ENCODE peak calls at places on chromosome 16, in nine cellular contexts. S is NCI-H1105 treated with DMSO at 0.1 percent for 48 hours, F is HuH-7, I is RPMI7951, C is EL, G is endodermal cell, Z is A673, R is iPS DF 19.7, A is head of caudate nucleus. E is an unnamed sample.

GRCh38 chr16:69217433-69217832 is 30.5 kb downstream of the SNTB2 start:
- DNase-seq in S (no peak), F (no peak), I (peak), C (peak), G (no peak), Z (no peak), R (no peak), A (no peak), E (no peak)

GRCh38 chr16:61432421-61432820 is 603.8 kb downstream of the CDH8 start:
- DNase-seq in S (no peak), F (no peak), I (no peak), C (no peak), G (no peak), Z (peak), R (no peak), A (no peak), E (no peak)

GRCh38 chr16:78324649-78325274 is 225.3 kb downstream of the WWOX start:
- DNase-seq in S (no peak), F (no peak), I (no peak), C (no peak), G (peak), Z (no peak), R (no peak), A (no peak), E (no peak)

GRCh38 chr16:31354394-31355291 is at the start of gene ITGAX:
- DNase-seq in S (no peak), F (no peak), I (peak), C (peak), G (peak), Z (no peak), R (no peak), A (peak), E (no peak)

GRCh38 chr16:85306071-85306792 is 194.0 kb upstream of the CIBAR2 start:
- DNase-seq in S (no peak), F (peak), I (no peak), C (peak), G (peak), Z (no peak), R (no peak), A (peak), E (peak)

GRCh38 chr16:79182618-79183017 is 417.9 kb downstream of the MAF start:
- DNase-seq in S (no peak), F (no peak), I (no peak), C (no peak), G (no peak), Z (no peak), R (no peak), A (no peak), E (no peak)

GRCh38 chr16:86533942-86534341 is 21.1 kb downstream of the MTHFSD start:
- DNase-seq in S (no peak), F (no peak), I (no peak), C (no peak), G (no peak), Z (no peak), R (no peak), A (no peak), E (no peak)

GRCh38 chr16:64738321-64738960 is 383.4 kb downstream of the CDH11 start:
- DNase-seq in S (no peak), F (no peak), I (peak), C (peak), G (no peak), Z (no peak), R (no peak), A (no peak), E (no peak)

GRCh38 chr16:89586853-89587252 is 11.3 kb downstream of the CPNE7 start:
- DNase-seq in S (no peak), F (no peak), I (no peak), C (no peak), G (no peak), Z (no peak), R (no peak), A (no peak), E (no peak)

GRCh38 chr16:3980311-3981111 is 100.0 kb upstream of the CREBBP start:
- DNase-seq in S (peak), F (no peak), I (peak), C (peak), G (no peak), Z (peak), R (no peak), A (no peak), E (no peak)

GRCh38 chr16:71670537-71670936 is 44.6 kb downstream of the MARVELD3 start:
- DNase-seq in S (no peak), F (peak), I (no peak), C (no peak), G (no peak), Z (no peak), R (no peak), A (no peak), E (no peak)

GRCh38 chr16:86581458-86581857 is 3.1 kb downstream of the FOXL1 start:
- DNase-seq in S (no peak), F (no peak), I (no peak), C (peak), G (no peak), Z (no peak), R (no peak), A (no peak), E (no peak)